ENCODE peak calls at places on chromosomes 4 and X, in nine cellular contexts. I is endothelial cell, A is right lobe of liver, S is heart right ventricle, K is progenitor cell of endocrine pancreas, O is right atrium auricular region, Z is cardiac muscle cell, R is GM23338, X is MM.1S. V is an unnamed sample.

GRCh38 chr4:14898989-14899388 is 103.3 kb upstream of the CPEB2 start:
- DNase-seq in R (no peak), O (no peak), K (no peak), S (no peak), A (no peak), Z (no peak), I (no peak), X (no peak), V (no peak)

GRCh38 chrX:119236599-119237525 is 777 bp downstream of the PGRMC1 start:
- DNase-seq in K (peak), Z (peak), X (peak), S (peak), R (no peak), O (no peak), A (peak), I (peak), V (no peak)

GRCh38 chr4:58807843-58808605 is 1697.8 kb upstream of the IGFBP7 start:
- DNase-seq in X (peak), Z (no peak), S (no peak), I (no peak), A (no peak), R (no peak), O (no peak), K (no peak), V (no peak)

GRCh38 chr4:136637071-136637777 is 895.1 kb downstream of the PCDH18 start:
- DNase-seq in R (peak), I (peak), A (no peak), Z (peak), S (no peak), O (no peak), K (no peak), X (no peak), V (peak)

GRCh38 chr4:123746981-123747380 is 350.4 kb downstream of the SPRY1 start:
- DNase-seq in I (no peak), X (no peak), K (no peak), S (no peak), Z (peak), R (peak), O (no peak), A (no peak), V (no peak)

GRCh38 chr4:80452055-80452454 is 116.5 kb downstream of the CFAP299 start:
- DNase-seq in X (no peak), I (no peak), Z (no peak), A (no peak), K (no peak), O (no peak), S (no peak), R (no peak), V (no peak)

GRCh38 chrX:140389331-140389730 is 115.5 kb downstream of the SOX3 start:
- DNase-seq in S (no peak), R (no peak), X (no peak), O (no peak), A (peak), Z (no peak), I (no peak), K (no peak), V (no peak)

GRCh38 chr4:64340243-64341110 is 68.8 kb downstream of the TECRL start:
- DNase-seq in K (no peak), S (peak), Z (no peak), R (no peak), O (no peak), A (no peak), X (no peak), I (no peak), V (no peak)

GRCh38 chr4:52640808-52641595 is 18.1 kb downstream of the USP46 start:
- DNase-seq in S (no peak), R (no peak), A (no peak), O (no peak), K (no peak), I (no peak), X (no peak), Z (no peak), V (no peak)

GRCh38 chrX:148043456-148043855 is 62.3 kb downstream of the FMR1NB start:
- DNase-seq in K (no peak), I (no peak), S (no peak), X (no peak), Z (no peak), O (no peak), R (no peak), A (no peak), V (no peak)

GRCh38 chr4:153520871-153521329 is 54.7 kb downstream of the TMEM131L start:
- DNase-seq in O (no peak), Z (no peak), X (no peak), K (no peak), R (no peak), I (no peak), A (no peak), S (no peak), V (no peak)

GRCh38 chr4:127889903-127890302 is 9.2 kb downstream of the PLK4 start:
- DNase-seq in R (no peak), K (no peak), I (no peak), A (no peak), X (no peak), Z (no peak), S (no peak), O (no peak), V (no peak)

GRCh38 chr4:73777612-73778011 is 37.2 kb downstream of the CXCL8 start:
- DNase-seq in O (no peak), I (no peak), R (no peak), X (no peak), S (no peak), K (no peak), A (no peak), Z (no peak), V (no peak)

GRCh38 chrX:39519213-39519544 is 578.6 kb downstream of the BCOR start:
- DNase-seq in K (no peak), X (no peak), R (no peak), Z (peak), O (no peak), A (no peak), I (no peak), S (peak), V (no peak)

GRCh38 chr4:56139241-56139827 is 190.6 kb downstream of the CEP135 start:
- DNase-seq in A (no peak), I (no peak), R (no peak), K (no peak), O (no peak), X (no peak), S (no peak), Z (peak), V (no peak)

GRCh38 chr4:185637162-185637875 is 102.0 kb upstream of the PDLIM3 start:
- DNase-seq in O (no peak), Z (no peak), X (no peak), A (no peak), I (no peak), S (no peak), R (no peak), K (no peak), V (no peak)

GRCh38 chr4:152052431-152053057 is 291.7 kb upstream of the GATB start:
- DNase-seq in O (no peak), A (no peak), Z (no peak), K (no peak), R (no peak), X (no peak), I (no peak), S (no peak), V (no peak)

GRCh38 chrX:1205681-1206611 is 6.5 kb downstream of the CRLF2 start:
- DNase-seq in A (no peak), I (no peak), S (peak), O (no peak), X (peak), K (no peak), Z (peak), R (peak), V (peak)

GRCh38 chr4:121381148-121381462 is 287 bp upstream of the QRFPR start:
- DNase-seq in R (no peak), I (no peak), Z (no peak), S (no peak), X (no peak), A (no peak), K (no peak), O (no peak), V (no peak)
- TF ChIP-seq CTCF in R (peak), I (no peak), Z (no peak), S (no peak), X (no peak), A (no peak), K (no peak), O (no peak), V (no peak)

DNA sequence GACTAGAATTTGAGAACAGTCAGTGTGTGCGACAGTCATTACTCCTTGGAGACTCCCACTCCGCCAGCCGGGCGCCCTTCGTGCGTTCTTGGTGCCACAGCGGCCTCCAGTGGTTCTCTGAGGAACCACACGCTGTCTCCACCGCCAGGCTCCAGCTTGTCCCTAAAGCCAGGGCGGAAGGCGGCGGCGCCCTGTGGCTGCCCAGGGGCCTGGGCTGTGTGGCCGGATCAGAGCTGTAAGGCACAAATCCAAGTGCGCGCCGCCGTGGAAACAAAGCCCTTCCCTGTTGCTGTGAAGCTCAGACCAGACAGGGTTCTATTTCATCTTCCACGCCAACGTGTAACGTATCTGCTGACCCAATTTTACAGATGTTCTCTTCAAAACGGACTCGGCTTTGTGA is 34.1 kb downstream of the IDS start:
- DNase-seq in X (peak), A (peak), K (peak), O (peak), I (peak), Z (peak), S (peak), R (peak), V (peak)
- TF ChIP-seq CTCF in X (peak), A (peak), K (peak), O (peak), I (peak), Z (peak), S (peak), R (peak), V (peak)

GRCh38 chr4:173192375-173193162 is 24.0 kb downstream of the GALNT7 start:
- DNase-seq in S (no peak), I (no peak), R (no peak), A (no peak), K (no peak), Z (no peak), O (no peak), X (no peak), V (no peak)
- TF ChIP-seq CTCF in S (no peak), I (no peak), R (peak), A (no peak), K (no peak), Z (no peak), O (no peak), X (peak), V (no peak)

DNA sequence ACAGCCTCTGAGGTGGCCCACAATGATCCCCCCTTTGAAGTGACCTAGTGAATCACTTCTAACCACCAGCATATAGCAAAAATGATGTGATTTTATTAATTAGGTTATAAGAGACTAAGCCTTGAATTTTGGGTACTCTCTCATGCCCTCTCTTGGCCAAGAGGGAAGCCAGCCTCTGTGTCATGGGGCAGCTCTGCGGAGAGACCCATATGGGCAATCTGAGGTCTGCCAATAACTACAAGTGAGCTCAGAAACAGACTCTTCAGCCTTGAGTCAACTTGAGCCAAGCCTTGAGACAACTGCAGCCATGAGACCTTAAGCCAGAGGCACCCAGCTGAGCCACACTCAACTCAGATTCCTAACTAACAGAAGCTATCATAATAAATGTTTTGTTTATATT is 45.7 kb downstream of the MANBA start:
- DNase-seq in X (no peak), R (peak), A (no peak), Z (no peak), O (no peak), K (no peak), I (no peak), S (no peak), V (no peak)
- TF ChIP-seq CTCF in X (no peak), R (peak), A (no peak), Z (no peak), O (no peak), K (no peak), I (no peak), S (no peak), V (no peak)

GRCh38 chr4:10186228-10187214 is 69.9 kb upstream of the WDR1 start:
- DNase-seq in R (peak), K (no peak), S (no peak), I (no peak), X (no peak), Z (peak), A (no peak), O (no peak), V (no peak)
- TF ChIP-seq CTCF in R (peak), K (peak), S (no peak), I (no peak), X (no peak), Z (peak), A (no peak), O (peak), V (no peak)

GRCh38 chr4:94451669-94452475 is at the start of gene PDLIM5:
- DNase-seq in I (peak), R (peak), Z (peak), S (peak), K (peak), X (peak), O (peak), A (peak), V (peak)
- TF ChIP-seq CTCF in I (no peak), R (no peak), Z (no peak), S (no peak), K (peak), X (peak), O (no peak), A (no peak), V (peak)

GRCh38 chr4:159444668-159445067 is 341.8 kb downstream of the RAPGEF2 start:
- DNase-seq in O (no peak), Z (no peak), X (no peak), I (no peak), A (no peak), K (no peak), S (no peak), R (no peak), V (no peak)
- TF ChIP-seq CTCF in O (no peak), Z (peak), X (no peak), I (no peak), A (no peak), K (no peak), S (no peak), R (peak), V (peak)